ENCODE peak calls at places on chromosomes 2 and 18, in ten cellular contexts. V is esophagus muscularis mucosa, S is GM23248, K is prostate gland, G is colonic mucosa, P is psoas muscle, W is AG04450, J is left ventricle myocardium inferior, N is SJSA1, Z is heart right ventricle. R is an unnamed sample.

GRCh38 chr18:5197032-5197434 is at the start of gene AKAIN1:
- DNase-seq in V (no peak), S (peak), K (no peak), G (no peak), P (no peak), W (no peak), J (peak), N (peak), Z (peak), R (no peak)

GRCh38 chr2:224221455-224221913 is 180.4 kb downstream of the FAM124B start:
- DNase-seq in V (no peak), S (peak), K (no peak), G (no peak), P (no peak), W (peak), J (no peak), N (peak), Z (no peak), R (no peak)

GRCh38 chr2:68423966-68424650 is 43.0 kb downstream of the FBXO48 start:
- DNase-seq in V (no peak), S (no peak), K (no peak), G (no peak), P (no peak), W (no peak), J (no peak), N (no peak), Z (no peak), R (no peak)

GRCh38 chr2:184030245-184030644 is 568.1 kb upstream of the ZNF804A start:
- DNase-seq in V (no peak), S (no peak), K (no peak), G (no peak), P (no peak), W (no peak), J (no peak), N (no peak), Z (no peak), R (no peak)

GRCh38 chr2:193542762-193543161 is 1348.0 kb upstream of the TMEFF2 start:
- DNase-seq in V (no peak), S (no peak), K (no peak), G (no peak), P (no peak), W (no peak), J (no peak), N (no peak), Z (no peak), R (no peak)

GRCh38 chr2:147017976-147018645 is 826.7 kb upstream of the ACVR2A start:
- DNase-seq in V (no peak), S (peak), K (no peak), G (no peak), P (no peak), W (no peak), J (no peak), N (no peak), Z (no peak), R (no peak)

GRCh38 chr2:206799083-206799482 is 33.7 kb downstream of the FASTKD2 start:
- DNase-seq in V (no peak), S (peak), K (no peak), G (no peak), P (no peak), W (no peak), J (no peak), N (no peak), Z (no peak), R (no peak)

GRCh38 chr18:68969027-68969426 is 171.1 kb downstream of the CCDC102B start:
- DNase-seq in V (no peak), S (no peak), K (no peak), G (no peak), P (no peak), W (no peak), J (no peak), N (no peak), Z (no peak), R (no peak)

GRCh38 chr18:34494359-34494696 is 215.8 kb upstream of the DTNA start:
- DNase-seq in V (no peak), S (no peak), K (no peak), G (no peak), P (peak), W (no peak), J (peak), N (no peak), Z (peak), R (no peak)

GRCh38 chr18:67916142-67916541 is 399.6 kb upstream of the DSEL start:
- DNase-seq in V (no peak), S (peak), K (no peak), G (no peak), P (no peak), W (no peak), J (no peak), N (no peak), Z (no peak), R (no peak)

DNA sequence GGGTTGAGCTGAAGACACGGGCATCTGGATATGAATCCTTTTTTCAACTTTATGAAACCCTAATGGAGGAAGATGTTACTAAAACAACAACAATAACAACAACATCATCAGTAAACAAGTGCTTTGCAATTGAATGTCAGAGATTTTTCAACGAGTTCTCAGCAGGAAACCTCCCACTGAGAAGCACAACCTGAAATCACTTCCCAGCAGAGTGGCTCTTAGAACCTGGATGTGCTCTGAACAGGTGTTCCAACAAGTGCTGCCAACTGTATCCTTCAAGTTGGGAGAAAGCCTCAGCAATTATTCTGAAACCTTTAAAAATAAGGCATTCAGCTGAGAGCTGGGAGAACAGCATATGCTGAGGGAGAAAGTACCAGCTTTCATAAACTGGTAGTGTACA is 1622.7 kb upstream of the CELF4 start:
- DNase-seq in V (no peak), S (no peak), K (no peak), G (no peak), P (no peak), W (no peak), J (no peak), N (no peak), Z (no peak), R (no peak)
- H3K27ac ChIP-seq in V (no peak), S (no peak), K (no peak), G (no peak), P (no peak), W (no peak), J (no peak), N (no peak), Z (no peak), R (no peak)

DNA sequence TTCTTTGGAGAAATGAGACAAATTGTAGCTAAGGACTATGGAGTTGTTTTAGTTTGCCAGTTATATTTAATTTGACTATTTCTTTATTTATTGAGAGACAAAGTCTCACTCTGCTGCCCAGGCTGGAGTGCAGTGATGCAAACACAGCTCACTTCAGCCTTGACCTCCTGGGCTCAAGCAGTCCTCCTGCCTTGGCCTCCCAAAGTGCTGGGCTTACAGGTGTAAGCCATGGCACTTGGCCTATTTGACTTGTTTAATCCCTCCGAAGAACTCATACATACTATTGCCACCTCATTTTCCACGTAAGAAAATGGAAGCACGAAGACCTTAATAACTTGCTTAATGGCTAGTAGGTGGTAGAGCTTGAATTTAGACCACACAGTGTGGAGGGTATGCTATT is 988 bp upstream of the RNF144A start:
- DNase-seq in V (no peak), S (no peak), K (no peak), G (no peak), P (no peak), W (no peak), J (no peak), N (no peak), Z (no peak), R (no peak)
- H3K27ac ChIP-seq in V (no peak), S (no peak), K (no peak), G (no peak), P (no peak), W (no peak), J (no peak), N (no peak), Z (no peak), R (no peak)

GRCh38 chr18:46199515-46200147 is 95.4 kb downstream of the HAUS1 start:
- DNase-seq in V (no peak), S (peak), K (peak), G (no peak), P (no peak), W (peak), J (no peak), N (no peak), Z (no peak), R (no peak)
- H3K27ac ChIP-seq in V (no peak), S (no peak), K (no peak), G (no peak), P (peak), W (no peak), J (no peak), N (peak), Z (no peak), R (no peak)

GRCh38 chr2:209578394-209579006 is 154.7 kb downstream of the MAP2 start:
- DNase-seq in V (no peak), S (no peak), K (no peak), G (no peak), P (no peak), W (no peak), J (no peak), N (no peak), Z (no peak), R (no peak)

GRCh38 chr2:209579236-209579749 is 155.4 kb downstream of the MAP2 start:
- DNase-seq in V (no peak), S (peak), K (no peak), G (no peak), P (no peak), W (no peak), J (no peak), N (no peak), Z (peak), R (no peak)

GRCh38 chr2:209574515-209574914 is 150.7 kb downstream of the MAP2 start:
- DNase-seq in V (no peak), S (no peak), K (no peak), G (no peak), P (no peak), W (no peak), J (no peak), N (no peak), Z (no peak), R (no peak)

DNA sequence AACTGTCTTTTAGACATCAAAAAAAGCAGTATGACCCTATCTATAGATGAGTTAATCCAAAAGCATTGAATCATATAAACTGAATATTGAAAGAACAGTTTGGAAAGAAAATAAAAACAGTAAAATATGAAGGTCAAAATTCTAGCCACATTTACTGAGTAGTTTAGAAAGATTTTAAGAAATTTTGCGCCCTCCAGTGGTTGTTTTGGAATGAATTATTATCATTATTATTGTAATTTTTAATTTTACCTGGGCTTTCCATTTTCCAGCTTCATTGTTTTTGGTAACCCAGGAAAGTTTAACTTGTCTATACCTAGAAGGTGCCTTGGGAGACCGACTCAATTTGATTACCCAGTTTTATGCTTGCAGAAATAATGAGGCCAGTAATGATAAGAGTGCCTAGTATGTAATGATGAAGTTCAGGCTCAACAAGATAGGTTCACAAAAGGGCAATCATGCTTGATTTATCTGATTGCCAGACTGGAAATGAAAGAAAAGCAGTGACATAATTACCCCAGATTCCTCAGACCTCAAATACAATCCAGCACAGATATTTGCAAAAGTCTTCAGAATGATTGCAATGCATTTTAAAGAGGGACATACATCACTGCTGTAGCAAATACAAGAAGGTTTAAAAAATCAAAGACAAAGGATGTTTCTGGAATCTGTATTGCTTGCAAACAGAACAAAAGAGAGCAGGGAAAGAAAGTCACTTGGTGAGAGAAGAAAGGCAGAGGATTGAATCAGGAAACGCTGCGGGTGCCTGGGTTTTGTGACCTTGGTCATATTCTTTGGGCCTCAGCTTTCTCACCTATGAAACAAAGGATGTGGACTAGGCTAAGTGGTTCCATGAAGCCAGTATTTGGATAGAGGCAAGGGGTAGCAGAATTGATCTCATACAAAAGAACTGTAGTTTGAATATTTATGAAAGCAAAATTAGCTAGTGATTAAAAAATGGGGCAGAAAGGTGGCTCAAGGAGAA is 153.8 kb downstream of the MAP2 start:
- DNase-seq in V (no peak), S (peak), K (no peak), G (no peak), P (no peak), W (no peak), J (no peak), N (no peak), Z (no peak), R (no peak)
- H3K27ac ChIP-seq in V (no peak), S (no peak), K (no peak), G (no peak), P (no peak), W (no peak), J (no peak), N (no peak), Z (no peak), R (no peak)

DNA sequence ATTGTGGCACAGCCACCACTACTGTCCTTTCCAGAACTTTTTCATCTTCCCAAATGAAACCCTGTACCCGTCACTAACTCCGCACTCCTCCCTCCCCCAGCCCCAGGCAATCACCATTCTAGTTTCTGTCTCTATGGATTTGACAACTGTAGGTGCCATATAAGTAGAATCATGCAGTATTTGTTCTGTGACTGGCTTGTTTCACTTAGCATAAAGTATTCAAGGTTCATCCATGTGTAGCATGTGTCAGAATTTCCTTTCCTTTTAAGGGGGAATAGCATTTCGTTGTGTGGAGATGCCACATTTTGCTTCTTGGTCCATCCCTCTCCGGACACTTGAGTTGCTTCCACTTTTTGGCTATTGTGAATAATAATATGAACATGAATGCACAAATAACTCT is 842 bp upstream of the CKAP2L start:
- DNase-seq in V (no peak), S (peak), K (no peak), G (no peak), P (no peak), W (no peak), J (no peak), N (no peak), Z (no peak), R (no peak)
- H3K27ac ChIP-seq in V (peak), S (no peak), K (no peak), G (no peak), P (no peak), W (peak), J (peak), N (peak), Z (no peak), R (no peak)

GRCh38 chr2:37556256-37556655 is 115.2 kb downstream of the CDC42EP3 start:
- DNase-seq in V (no peak), S (no peak), K (no peak), G (no peak), P (no peak), W (no peak), J (no peak), N (no peak), Z (no peak), R (no peak)

GRCh38 chr2:37554157-37554515 is 117.3 kb downstream of the CDC42EP3 start:
- DNase-seq in V (no peak), S (no peak), K (no peak), G (no peak), P (no peak), W (no peak), J (no peak), N (no peak), Z (no peak), R (no peak)

GRCh38 chr2:37553411-37554156 is 117.9 kb downstream of the CDC42EP3 start:
- DNase-seq in V (no peak), S (no peak), K (no peak), G (no peak), P (no peak), W (no peak), J (no peak), N (no peak), Z (no peak), R (no peak)

GRCh38 chr2:37555457-37555856 is 116.0 kb downstream of the CDC42EP3 start:
- DNase-seq in V (no peak), S (no peak), K (no peak), G (no peak), P (no peak), W (no peak), J (peak), N (no peak), Z (peak), R (no peak)

DNA sequence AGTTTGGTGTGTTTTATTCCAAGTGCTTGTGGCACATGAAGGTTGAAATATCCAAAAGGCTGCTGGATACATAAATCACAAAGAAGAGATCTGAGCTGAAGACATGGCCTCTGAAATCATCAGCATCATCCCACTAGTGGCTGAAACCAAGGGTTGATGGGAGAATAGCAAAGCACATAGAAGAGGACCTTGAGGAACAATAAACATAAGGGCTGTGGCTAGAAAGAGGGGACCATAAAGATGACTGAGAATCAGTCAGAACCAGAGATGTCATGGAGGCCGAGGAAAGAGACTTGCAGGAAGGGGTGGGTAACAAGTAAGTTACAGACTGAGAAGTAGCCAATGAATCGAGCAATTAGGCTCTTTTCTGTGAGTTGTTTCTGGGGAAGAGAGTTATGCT is 116.8 kb downstream of the CDC42EP3 start:
- DNase-seq in V (no peak), S (no peak), K (no peak), G (no peak), P (no peak), W (no peak), J (no peak), N (no peak), Z (no peak), R (no peak)
- H3K27ac ChIP-seq in V (no peak), S (no peak), K (no peak), G (no peak), P (no peak), W (no peak), J (no peak), N (no peak), Z (no peak), R (no peak)

GRCh38 chr2:63843791-63844190 is 2.1 kb downstream of the UGP2 start:
- DNase-seq in V (no peak), S (no peak), K (no peak), G (no peak), P (no peak), W (no peak), J (no peak), N (no peak), Z (no peak), R (no peak)

GRCh38 chr2:63844616-63845015 is 2.9 kb downstream of the UGP2 start:
- DNase-seq in V (no peak), S (no peak), K (no peak), G (no peak), P (no peak), W (no peak), J (no peak), N (no peak), Z (no peak), R (no peak)

GRCh38 chr2:63842149-63843061 is 709 bp downstream of the UGP2 start:
- DNase-seq in V (no peak), S (peak), K (peak), G (peak), P (peak), W (peak), J (no peak), N (no peak), Z (peak), R (peak)

GRCh38 chr2:63841254-63842022 is at the start of gene UGP2:
- DNase-seq in V (peak), S (peak), K (peak), G (peak), P (peak), W (peak), J (peak), N (peak), Z (peak), R (peak)

DNA sequence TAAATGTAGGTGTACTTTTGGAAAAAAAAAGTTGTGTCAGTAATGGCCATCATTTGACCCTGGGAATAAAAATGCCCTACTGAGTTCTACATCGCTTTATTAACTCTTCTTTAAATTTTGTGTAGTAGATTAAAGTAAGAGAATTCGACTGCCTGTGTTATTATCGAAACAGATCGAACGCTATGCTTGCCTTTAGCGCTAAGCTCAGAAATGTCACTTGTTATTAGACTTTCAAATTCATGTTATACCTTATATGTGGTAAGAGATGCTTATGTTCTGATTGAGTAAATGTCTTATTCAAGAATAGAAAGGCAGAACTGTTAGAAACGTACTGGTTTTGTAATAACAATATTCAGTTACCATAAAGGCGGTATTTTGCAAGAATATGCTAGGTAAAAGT is 1.4 kb downstream of the UGP2 start:
- DNase-seq in V (no peak), S (no peak), K (no peak), G (no peak), P (no peak), W (no peak), J (no peak), N (no peak), Z (no peak), R (no peak)
- H3K27ac ChIP-seq in V (peak), S (peak), K (peak), G (peak), P (peak), W (peak), J (peak), N (peak), Z (peak), R (peak)

GRCh38 chr2:23289671-23290070 is 95.3 kb upstream of the KLHL29 start:
- DNase-seq in V (peak), S (no peak), K (no peak), G (no peak), P (no peak), W (no peak), J (no peak), N (no peak), Z (no peak), R (no peak)
- H3K27ac ChIP-seq in V (no peak), S (no peak), K (no peak), G (no peak), P (no peak), W (no peak), J (no peak), N (no peak), Z (no peak), R (no peak)

R was measured in uterus.